ENCODE peak calls at places on chromosome 16, in eight cellular contexts. V is heart left ventricle; K is renal cortical epithelial cell; N is cardiac septum; X is progenitor cell of endocrine pancreas; U is CD8-positive, alpha-beta memory T cell; I is posterior cingulate gyrus; L is substantia nigra. Y is an unnamed sample.

GRCh38 chr16:49603956-49604355 is 230.4 kb downstream of the C16orf78 start:
- DNase-seq in V (no peak), I (no peak), L (no peak), K (no peak), U (no peak), N (no peak), X (no peak), Y (no peak)

GRCh38 chr16:73058616-73059409 is 10.9 kb upstream of the ZFHX3 start:
- DNase-seq in V (peak; percentile 43), I (no peak), L (no peak), K (peak; percentile 46), X (peak; percentile 34), N (no peak), U (no peak), Y (peak; percentile 59)

GRCh38 chr16:81645303-81645702 is 133.8 kb upstream of the PLCG2 start:
- DNase-seq in K (peak; percentile 97), U (no peak), L (peak; percentile 14), X (no peak), V (peak; percentile 35), N (no peak), I (peak; percentile 33), Y (peak; percentile 92)

GRCh38 chr16:83403751-83404150 is 404.0 kb upstream of the HSBP1 start:
- DNase-seq in K (peak; percentile 38), I (no peak), U (no peak), X (no peak), V (no peak), L (no peak), N (no peak), Y (no peak)

GRCh38 chr16:12340151-12340733 is 363.7 kb downstream of the SNX29 start:
- DNase-seq in X (peak; percentile 31), K (peak; percentile 78), L (no peak), U (no peak), V (no peak), I (no peak), N (no peak), Y (peak; percentile 68)

GRCh38 chr16:9286930-9287329 is 195.5 kb downstream of the HAPSTR1 start:
- DNase-seq in X (no peak), N (no peak), V (no peak), I (no peak), U (no peak), L (no peak), K (no peak), Y (no peak)

GRCh38 chr16:78504391-78504945 is 405.0 kb downstream of the WWOX start:
- DNase-seq in X (no peak), U (no peak), V (no peak), I (no peak), L (no peak), K (no peak), N (no peak), Y (no peak)

GRCh38 chr16:88338896-88339295 is 43.9 kb upstream of the ZNF469 start:
- DNase-seq in K (no peak), U (no peak), V (no peak), L (no peak), I (no peak), N (no peak), X (no peak), Y (no peak)

GRCh38 chr16:89315791-89316581 is 98.5 kb downstream of the ZNF778 start:
- DNase-seq in N (peak; percentile 86), I (no peak), V (peak; percentile 67), K (peak; percentile 81), U (peak; percentile 83), L (no peak), X (no peak), Y (no peak)

GRCh38 chr16:87575027-87575804 is 27.1 kb upstream of the JPH3 start:
- DNase-seq in V (no peak), K (no peak), U (no peak), N (no peak), I (no peak), X (no peak), L (no peak), Y (no peak)

GRCh38 chr16:28211758-28212531 is at the start of gene XPO6:
- DNase-seq in X (peak; percentile 99), V (peak; percentile 96), I (peak; percentile 95), L (peak; percentile 96), N (peak; percentile 99), U (peak; percentile 97), K (peak; percentile 58), Y (peak; percentile 95)

GRCh38 chr16:27315333-27316037 is 1.7 kb downstream of the IL4R start:
- DNase-seq in U (peak; percentile 43), X (no peak), K (peak; percentile 85), N (peak; percentile 85), I (no peak), V (peak; percentile 46), L (no peak), Y (no peak)

GRCh38 chr16:19555938-19556778 is 655 bp downstream of the VPS35L start:
- DNase-seq in K (peak; percentile 10), U (no peak), I (no peak), L (no peak), N (no peak), X (peak; percentile 11), V (no peak), Y (peak; percentile 19)

GRCh38 chr16:69762843-69763556 is 868 bp downstream of the WWP2 start:
- DNase-seq in V (no peak), L (no peak), K (peak; percentile 66), N (no peak), I (no peak), X (no peak), U (peak; percentile 31), Y (no peak)

GRCh38 chr16:55443434-55443833 is 35.6 kb upstream of the MMP2 start:
- DNase-seq in X (no peak), V (no peak), U (no peak), N (no peak), K (no peak), I (no peak), L (no peak), Y (no peak)

GRCh38 chr16:57530104-57530522 is 6.3 kb downstream of the CCDC102A start:
- DNase-seq in I (no peak), L (no peak), X (no peak), V (no peak), U (peak; percentile 71), K (peak; percentile 36), N (peak; percentile 77), Y (no peak)

GRCh38 chr16:66188786-66189725 is 177.4 kb upstream of the CDH5 start:
- DNase-seq in U (no peak), V (peak; percentile 27), N (no peak), K (no peak), L (no peak), I (no peak), X (no peak), Y (no peak)

GRCh38 chr16:88716201-88716600 is 9.9 kb downstream of the CTU2 start:
- DNase-seq in V (no peak), K (no peak), L (no peak), U (no peak), N (no peak), X (no peak), I (no peak), Y (no peak)

GRCh38 chr16:11085025-11085485 is 140.7 kb downstream of the CLEC16A start:
- DNase-seq in V (no peak), I (no peak), L (no peak), K (no peak), U (no peak), X (no peak), N (no peak), Y (no peak)

GRCh38 chr16:4407543-4408322 is 8.7 kb downstream of the CORO7 start:
- DNase-seq in X (no peak), K (no peak), L (no peak), U (no peak), N (no peak), V (no peak), I (no peak), Y (no peak)

GRCh38 chr16:30805056-30805369 is 18.0 kb upstream of the ZNF629 start:
- DNase-seq in U (no peak), L (no peak), V (no peak), N (no peak), K (no peak), X (no peak), I (no peak), Y (no peak)

GRCh38 chr16:2027024-2028010 is 615 bp downstream of the NHERF2 start:
- DNase-seq in V (peak; percentile 43), L (no peak), X (no peak), N (no peak), K (no peak), I (no peak), U (peak; percentile 7), Y (peak; percentile 45)

GRCh38 chr16:24995033-24995432 is 20.1 kb downstream of the ARHGAP17 start:
- DNase-seq in X (no peak), I (no peak), N (no peak), V (no peak), K (no peak), U (no peak), L (no peak), Y (no peak)

GRCh38 chr16:69276143-69277115 is 34.7 kb upstream of the VPS4A start:
- DNase-seq in I (no peak), X (no peak), V (peak; percentile 45), K (no peak), L (no peak), N (no peak), U (no peak), Y (no peak)

GRCh38 chr16:69709456-69710084 is 16.8 kb downstream of the NQO1 start:
- DNase-seq in K (peak; percentile 76), I (no peak), V (no peak), L (no peak), U (peak; percentile 44), N (no peak), X (no peak), Y (peak; percentile 35)

GRCh38 chr16:12321363-12321762 is 344.8 kb downstream of the SNX29 start:
- DNase-seq in I (no peak), X (no peak), L (no peak), V (no peak), N (no peak), U (no peak), K (no peak), Y (peak; percentile 87)

GRCh38 chr16:4945560-4946502 is 8.9 kb upstream of the PPL start:
- DNase-seq in L (no peak), I (no peak), N (no peak), U (no peak), K (peak; percentile 59), V (no peak), X (no peak), Y (no peak)

Y was measured in NCI-H345.